ENCODE peak calls at places on chromosomes 16 and 17, in four cellular contexts. J is tibial artery; Y is upper lobe of left lung; C is CD4-positive, alpha-beta memory T cell. P is an unnamed sample.

GRCh38 chr17:51245535-51245934 is 14.3 kb downstream of the MBTD1 start:
- DNase-seq in J (no peak), C (no peak), Y (no peak), P (no peak)

GRCh38 chr16:11955713-11956123 is 9.3 kb upstream of the TNFRSF17 start:
- DNase-seq in Y (no peak), J (no peak), C (no peak), P (no peak)

GRCh38 chr16:57999366-57999970 is 1.0 kb downstream of the ZNF319 start:
- DNase-seq in C (peak; percentile 54), J (no peak), Y (no peak), P (no peak)

GRCh38 chr17:78684026-78684425 is 98.0 kb downstream of the CYTH1 start:
- DNase-seq in J (no peak), C (no peak), Y (no peak), P (no peak)

GRCh38 chr17:54518706-54519105 is 381.9 kb upstream of the TOM1L1 start:
- DNase-seq in Y (no peak), J (no peak), C (no peak), P (no peak)

GRCh38 chr17:73064084-73064938 is 28.2 kb downstream of the SLC39A11 start:
- DNase-seq in C (no peak), Y (no peak), J (peak; percentile 82), P (peak; percentile 11)

GRCh38 chr17:72915631-72916081 is 176.8 kb downstream of the SLC39A11 start:
- DNase-seq in J (no peak), C (no peak), Y (no peak), P (no peak)

GRCh38 chr16:528111-529011 is 849 bp downstream of the CAPN15 start:
- DNase-seq in Y (peak; percentile 63), J (no peak), C (peak; percentile 29), P (no peak)

GRCh38 chr16:31477220-31478216 is 5.4 kb upstream of the SLC5A2 start:
- DNase-seq in C (no peak), Y (peak; percentile 91), J (no peak), P (no peak)

GRCh38 chr17:2551493-2551892 is 39.8 kb upstream of the METTL16 start:
- DNase-seq in Y (no peak), J (no peak), C (no peak), P (no peak)

GRCh38 chr16:79047337-79047736 is 553.2 kb downstream of the MAF start:
- DNase-seq in J (no peak), C (peak; percentile 20), Y (no peak), P (no peak)

DNA sequence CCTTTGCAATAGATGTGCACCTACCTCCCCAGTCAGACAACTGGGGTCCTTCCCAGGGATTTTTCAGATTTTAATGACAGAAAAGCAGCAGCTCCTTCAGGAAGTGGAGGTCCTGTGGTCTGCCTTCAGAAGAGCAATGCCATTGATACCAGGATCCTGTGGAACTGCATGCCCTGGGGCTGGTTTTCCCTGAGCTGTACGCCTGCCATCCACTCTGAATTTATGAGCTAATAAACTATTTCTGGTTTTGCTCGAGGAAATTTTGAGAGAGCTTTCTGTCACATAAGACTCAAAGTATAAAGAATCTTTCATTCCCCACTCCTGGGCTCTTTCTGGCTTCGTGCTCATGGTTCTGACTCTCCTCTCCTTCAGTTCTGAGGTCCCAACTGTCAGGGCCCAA is 10.0 kb upstream of the CCL23 start:
- DNase-seq in J (no peak), Y (no peak), C (no peak), P (no peak)
- H3K27ac ChIP-seq in J (no peak overlapping the region), Y (no peak overlapping the region), C (no peak overlapping the region), P (no peak overlapping the region)

GRCh38 chr17:76957600-76958464 is 89.6 kb downstream of the MGAT5B start:
- DNase-seq in J (no peak), C (no peak), Y (no peak), P (no peak)
- H3K27ac ChIP-seq in J (no peak overlapping the region), C (no peak overlapping the region), Y (no peak overlapping the region), P (no peak overlapping the region)

GRCh38 chr17:19652595-19652994 is 4.0 kb downstream of the ALDH3A2 start:
- DNase-seq in J (no peak), C (no peak), Y (no peak), P (no peak)
- H3K27ac ChIP-seq in J (peak overlapping the region; percentile 90), C (no peak overlapping the region), Y (no peak overlapping the region), P (no peak overlapping the region)

GRCh38 chr17:1362964-1363363 is 37.1 kb downstream of the YWHAE start:
- DNase-seq in C (no peak), Y (peak; percentile 48), J (no peak), P (no peak)
- H3K27ac ChIP-seq in C (peak overlapping the region; percentile 40), Y (peak overlapping the region; percentile 22), J (peak overlapping the region; percentile 21), P (no peak overlapping the region)

GRCh38 chr17:66432558-66432957 is 130.1 kb downstream of the PRKCA start:
- DNase-seq in J (no peak), C (no peak), Y (no peak), P (no peak)
- H3K27ac ChIP-seq in J (peak overlapping the region; percentile 8), C (no peak overlapping the region), Y (no peak overlapping the region), P (no peak overlapping the region)

GRCh38 chr17:67633751-67634191 is 84.0 kb upstream of the NOL11 start:
- DNase-seq in Y (no peak), J (no peak), C (no peak), P (no peak)
- H3K27ac ChIP-seq in Y (no peak overlapping the region), J (no peak overlapping the region), C (no peak overlapping the region), P (no peak overlapping the region)

DNA sequence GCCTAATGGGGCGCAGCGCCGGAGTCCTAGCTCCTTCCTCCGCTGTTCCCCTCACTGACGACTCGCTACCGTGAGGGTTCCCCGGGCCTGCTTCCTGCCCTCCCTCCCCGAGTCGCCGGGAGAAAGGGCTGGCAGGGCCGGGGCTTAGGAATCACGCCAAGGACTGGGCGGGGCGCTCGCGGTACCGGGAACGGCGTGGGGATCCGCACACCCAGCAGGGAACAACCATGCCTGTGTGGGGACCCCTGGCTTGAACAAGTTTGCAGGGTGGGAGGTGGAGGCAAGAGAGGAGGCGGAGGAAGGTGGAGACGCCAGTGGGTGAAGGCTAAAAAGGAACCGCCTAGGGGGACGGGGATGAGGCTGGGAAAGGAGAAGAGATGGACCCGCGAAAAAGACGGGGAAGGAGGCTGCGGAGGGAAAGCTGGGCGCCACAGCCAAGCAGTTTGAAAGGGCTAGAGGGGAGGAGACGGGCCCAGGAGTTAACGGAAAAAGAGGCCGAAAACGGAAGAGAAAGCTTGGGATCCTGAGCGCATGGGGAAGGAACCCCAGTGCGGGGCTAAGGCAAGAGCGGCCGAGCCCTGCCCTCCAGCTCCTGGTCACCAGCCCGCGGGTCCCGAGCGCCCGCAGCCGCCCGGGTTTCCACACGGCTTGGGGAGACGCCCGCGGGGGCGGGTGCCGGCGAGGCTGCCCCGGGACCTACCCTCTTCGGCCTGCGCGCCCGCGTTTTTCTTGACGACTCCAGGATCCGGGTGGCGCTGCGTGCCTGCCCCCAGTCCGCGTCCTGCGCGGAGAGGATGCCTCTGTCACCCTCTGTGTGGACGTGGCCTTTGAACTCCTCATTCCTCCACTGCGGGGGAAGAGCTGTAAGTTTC is 1.3 kb upstream of the CDH11 start:
- DNase-seq in J (peak; percentile 86), Y (no peak), C (no peak), P (peak; percentile 60)
- H3K27ac ChIP-seq in J (peak overlapping the region; percentile 93), Y (peak overlapping the region; percentile 83), C (no peak overlapping the region), P (peak overlapping the region; percentile 35)

DNA sequence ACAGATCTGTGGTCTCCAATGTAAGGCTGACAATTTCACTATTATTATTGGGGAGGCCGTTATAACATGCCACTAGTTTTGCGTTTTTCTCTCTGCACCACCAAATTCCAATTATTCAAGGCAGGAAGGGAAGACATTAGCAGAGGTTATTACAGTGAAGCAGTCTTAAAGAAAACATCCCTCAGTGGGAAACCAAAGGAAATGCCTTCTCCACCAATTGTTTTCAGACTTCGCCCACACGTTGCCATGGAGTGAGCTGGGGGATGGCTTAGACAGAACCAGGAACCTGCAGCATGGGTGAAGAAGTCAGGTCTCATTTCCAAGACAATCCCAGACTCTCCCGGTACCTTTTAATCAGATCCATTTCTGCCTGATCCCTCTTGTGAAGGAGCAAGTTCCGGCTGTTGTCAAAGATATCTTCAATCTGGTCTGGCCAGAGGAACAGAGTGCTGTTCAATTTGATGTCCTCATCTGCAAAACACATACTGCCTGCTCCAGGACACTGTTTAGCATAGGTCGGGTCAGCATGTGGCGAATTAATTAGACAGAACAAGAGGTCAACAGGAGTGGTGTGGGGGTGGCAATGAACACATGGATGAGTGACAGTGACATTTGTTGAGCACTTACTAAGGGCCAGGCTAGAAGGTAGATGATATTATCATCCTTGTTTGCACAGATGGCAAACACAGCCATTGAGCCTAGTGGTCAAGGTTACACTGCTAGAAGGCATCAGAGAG is 46.4 kb downstream of the DNAH3 start:
- DNase-seq in Y (no peak), J (no peak), C (no peak), P (no peak)
- H3K27ac ChIP-seq in Y (no peak overlapping the region), J (no peak overlapping the region), C (no peak overlapping the region), P (no peak overlapping the region)

GRCh38 chr17:39665642-39666221 is 583 bp downstream of the TCAP start:
- DNase-seq in J (peak; percentile 70), C (no peak), Y (no peak), P (no peak)
- H3K27ac ChIP-seq in J (peak overlapping the region; percentile 68), C (no peak overlapping the region), Y (peak overlapping the region; percentile 67), P (peak overlapping the region; percentile 30)

GRCh38 chr16:63981639-63982038 is 1140.2 kb downstream of the CDH11 start:
- DNase-seq in C (no peak), J (no peak), Y (no peak), P (no peak)

GRCh38 chr16:63978240-63978639 is 1143.6 kb downstream of the CDH11 start:
- DNase-seq in C (no peak), J (no peak), Y (no peak), P (no peak)

GRCh38 chr16:63976345-63976744 is 1145.5 kb downstream of the CDH11 start:
- DNase-seq in J (no peak), Y (no peak), C (no peak), P (no peak)

GRCh38 chr16:63983401-63983800 is 1138.5 kb downstream of the CDH11 start:
- DNase-seq in C (no peak), J (no peak), Y (no peak), P (no peak)

GRCh38 chr16:63982156-63982555 is 1139.7 kb downstream of the CDH11 start:
- DNase-seq in J (no peak), Y (no peak), C (no peak), P (no peak)
- H3K27ac ChIP-seq in J (no peak overlapping the region), Y (no peak overlapping the region), C (no peak overlapping the region), P (no peak overlapping the region)

P was measured in substantia nigra.